ENCODE peak calls at places on chromosomes 11 and 22, in five cellular contexts. One of them, this sample, is unnamed.

GRCh38 chr22:44201556-44202129 is 20.9 kb downstream of the PARVG start:
- DNase-seq in NCI-H345: no peak
- DNase-seq in lower lobe of right lung: no peak
- DNase-seq in osteocyte: no peak
- DNase-seq in activated CD4-positive, alpha-beta T cell treated with anti-CD3 and anti-CD28 coated beads for 4 hours: no peak
- DNase-seq in this sample: peak

GRCh38 chr11:16154715-16155396 is 201.5 kb downstream of the SOX6 start:
- DNase-seq in NCI-H345: no peak
- DNase-seq in lower lobe of right lung: no peak
- DNase-seq in activated CD4-positive, alpha-beta T cell treated with anti-CD3 and anti-CD28 coated beads for 4 hours: no peak
- DNase-seq in osteocyte: no peak
- DNase-seq in this sample: no peak

GRCh38 chr11:58913685-58914084 is 25.6 kb upstream of the GLYATL1 start:
- DNase-seq in activated CD4-positive, alpha-beta T cell treated with anti-CD3 and anti-CD28 coated beads for 4 hours: no peak
- DNase-seq in NCI-H345: no peak
- DNase-seq in lower lobe of right lung: no peak
- DNase-seq in osteocyte: no peak
- DNase-seq in this sample: no peak

GRCh38 chr22:30044369-30044768 is 35.9 kb upstream of the HORMAD2 start:
- DNase-seq in NCI-H345: peak
- DNase-seq in activated CD4-positive, alpha-beta T cell treated with anti-CD3 and anti-CD28 coated beads for 4 hours: no peak
- DNase-seq in lower lobe of right lung: no peak
- DNase-seq in osteocyte: peak
- DNase-seq in this sample: no peak

GRCh38 chr11:39784873-39785272 is 1674.6 kb downstream of the LRRC4C start:
- DNase-seq in activated CD4-positive, alpha-beta T cell treated with anti-CD3 and anti-CD28 coated beads for 4 hours: no peak
- DNase-seq in NCI-H345: no peak
- DNase-seq in lower lobe of right lung: no peak
- DNase-seq in osteocyte: no peak
- DNase-seq in this sample: no peak

GRCh38 chr11:45872513-45873356 is 12.7 kb upstream of the MAPK8IP1 start:
- DNase-seq in lower lobe of right lung: no peak
- DNase-seq in activated CD4-positive, alpha-beta T cell treated with anti-CD3 and anti-CD28 coated beads for 4 hours: no peak
- DNase-seq in NCI-H345: peak
- DNase-seq in osteocyte: no peak
- DNase-seq in this sample: no peak

GRCh38 chr11:33829430-33830141 is 55.3 kb upstream of the FBXO3 start:
- DNase-seq in activated CD4-positive, alpha-beta T cell treated with anti-CD3 and anti-CD28 coated beads for 4 hours: peak
- DNase-seq in NCI-H345: peak
- DNase-seq in osteocyte: no peak
- DNase-seq in lower lobe of right lung: no peak
- DNase-seq in this sample: peak

GRCh38 chr11:9362393-9362863 is 22.0 kb upstream of the IPO7 start:
- DNase-seq in activated CD4-positive, alpha-beta T cell treated with anti-CD3 and anti-CD28 coated beads for 4 hours: no peak
- DNase-seq in NCI-H345: no peak
- DNase-seq in osteocyte: no peak
- DNase-seq in lower lobe of right lung: no peak
- DNase-seq in this sample: no peak

GRCh38 chr11:102523887-102524286 is 6.7 kb downstream of the MMP7 start:
- DNase-seq in NCI-H345: no peak
- DNase-seq in activated CD4-positive, alpha-beta T cell treated with anti-CD3 and anti-CD28 coated beads for 4 hours: no peak
- DNase-seq in osteocyte: no peak
- DNase-seq in lower lobe of right lung: no peak
- DNase-seq in this sample: no peak

GRCh38 chr11:117143390-117143789 is 697 bp upstream of the PAFAH1B2 start:
- DNase-seq in lower lobe of right lung: peak
- DNase-seq in osteocyte: no peak
- DNase-seq in NCI-H345: peak
- DNase-seq in activated CD4-positive, alpha-beta T cell treated with anti-CD3 and anti-CD28 coated beads for 4 hours: peak
- DNase-seq in this sample: peak

GRCh38 chr22:37121887-37122591 is 12.5 kb upstream of the TMPRSS6 start:
- DNase-seq in activated CD4-positive, alpha-beta T cell treated with anti-CD3 and anti-CD28 coated beads for 4 hours: peak
- DNase-seq in osteocyte: no peak
- DNase-seq in NCI-H345: peak
- DNase-seq in lower lobe of right lung: no peak
- DNase-seq in this sample: no peak

GRCh38 chr11:43316451-43316850 is 4.7 kb downstream of the API5 start:
- DNase-seq in NCI-H345: no peak
- DNase-seq in lower lobe of right lung: no peak
- DNase-seq in osteocyte: no peak
- DNase-seq in activated CD4-positive, alpha-beta T cell treated with anti-CD3 and anti-CD28 coated beads for 4 hours: no peak
- DNase-seq in this sample: no peak